ENCODE peak calls at places on chromosomes 16 and 17, in four cellular contexts. One of them, this sample, is unnamed.

GRCh38 chr17:76353004-76353598 is 615 bp downstream of the PRPSAP1 start:
- DNase-seq in GM12891: peak
- DNase-seq in K562: no peak
- DNase-seq in HepG2: no peak
- DNase-seq in this sample: peak

GRCh38 chr16:86773339-86773715 is 195.0 kb downstream of the FOXL1 start:
- DNase-seq in GM12891: no peak
- DNase-seq in K562: no peak
- DNase-seq in HepG2: no peak
- DNase-seq in this sample: no peak

GRCh38 chr17:67019126-67019507 is 25.2 kb upstream of the CACNG1 start:
- DNase-seq in GM12891: no peak
- DNase-seq in K562: no peak
- DNase-seq in HepG2: no peak
- DNase-seq in this sample: no peak

GRCh38 chr16:27445502-27446175 is 43.7 kb downstream of the IL21R start:
- DNase-seq in GM12891: no peak
- DNase-seq in K562: no peak
- DNase-seq in HepG2: no peak
- DNase-seq in this sample: no peak

GRCh38 chr16:27326251-27326650 is 12.5 kb downstream of the IL4R start:
- DNase-seq in GM12891: no peak
- DNase-seq in K562: no peak
- DNase-seq in HepG2: no peak
- DNase-seq in this sample: no peak

GRCh38 chr16:65988019-65988418 is 378.5 kb upstream of the CDH5 start:
- DNase-seq in GM12891: no peak
- DNase-seq in K562: no peak
- DNase-seq in HepG2: no peak
- DNase-seq in this sample: no peak

GRCh38 chr17:6098050-6098449 is 27.9 kb downstream of the WSCD1 start:
- DNase-seq in GM12891: no peak
- DNase-seq in K562: no peak
- DNase-seq in HepG2: no peak
- DNase-seq in this sample: no peak

GRCh38 chr16:69613283-69614154 is 47.8 kb downstream of the NFAT5 start:
- DNase-seq in GM12891: no peak
- DNase-seq in K562: peak
- DNase-seq in HepG2: peak
- DNase-seq in this sample: no peak

GRCh38 chr17:41367426-41368075 is 2.1 kb downstream of the KRT33B start:
- DNase-seq in GM12891: no peak
- DNase-seq in K562: no peak
- DNase-seq in HepG2: no peak
- DNase-seq in this sample: no peak

GRCh38 chr16:86330906-86331305 is 179.4 kb upstream of the FOXF1 start:
- DNase-seq in GM12891: no peak
- DNase-seq in K562: no peak
- DNase-seq in HepG2: no peak
- DNase-seq in this sample: no peak

GRCh38 chr16:85650864-85651811 is 37.6 kb downstream of the GINS2 start:
- DNase-seq in GM12891: no peak
- DNase-seq in K562: no peak
- DNase-seq in HepG2: no peak
- DNase-seq in this sample: no peak

GRCh38 chr16:72787519-72788268 is 260.2 kb downstream of the ZFHX3 start:
- DNase-seq in GM12891: peak
- DNase-seq in K562: no peak
- DNase-seq in HepG2: no peak
- DNase-seq in this sample: peak

GRCh38 chr17:32452281-32452680 is 8.0 kb downstream of the PSMD11 start:
- DNase-seq in GM12891: no peak
- DNase-seq in K562: no peak
- DNase-seq in HepG2: no peak
- DNase-seq in this sample: no peak

GRCh38 chr17:48718162-48718780 is 4.0 kb downstream of the PRAC1 start:
- DNase-seq in GM12891: no peak
- DNase-seq in K562: no peak
- DNase-seq in HepG2: no peak
- DNase-seq in this sample: no peak

GRCh38 chr17:31318298-31319190 is 2.9 kb downstream of the EVI2A start:
- DNase-seq in GM12891: no peak
- DNase-seq in K562: peak
- DNase-seq in HepG2: no peak
- DNase-seq in this sample: no peak

GRCh38 chr16:73058221-73058615 is 10.3 kb upstream of the ZFHX3 start:
- DNase-seq in GM12891: peak
- DNase-seq in K562: peak
- DNase-seq in HepG2: no peak
- DNase-seq in this sample: peak

GRCh38 chr17:79587945-79588344 is 22.9 kb downstream of the RBFOX3 start:
- DNase-seq in GM12891: no peak
- DNase-seq in K562: no peak
- DNase-seq in HepG2: no peak
- DNase-seq in this sample: no peak

GRCh38 chr17:71709271-71709670 is 411.5 kb upstream of the SOX9 start:
- DNase-seq in GM12891: no peak
- DNase-seq in K562: no peak
- DNase-seq in HepG2: no peak
- DNase-seq in this sample: no peak

GRCh38 chr16:16150117-16150877 is 73.0 kb downstream of the ABCC6 start:
- DNase-seq in GM12891: no peak
- DNase-seq in K562: no peak
- DNase-seq in HepG2: no peak
- DNase-seq in this sample: no peak

GRCh38 chr17:57998234-57998746 is 8.8 kb downstream of the SRSF1 start:
- DNase-seq in GM12891: no peak
- DNase-seq in K562: no peak
- DNase-seq in HepG2: no peak
- DNase-seq in this sample: no peak

GRCh38 chr17:57451126-57451690 is 194.9 kb downstream of the MSI2 start:
- DNase-seq in GM12891: no peak
- DNase-seq in K562: no peak
- DNase-seq in HepG2: no peak
- DNase-seq in this sample: no peak

GRCh38 chr17:71360301-71360700 is 760.5 kb upstream of the SOX9 start:
- DNase-seq in GM12891: no peak
- DNase-seq in K562: no peak
- DNase-seq in HepG2: no peak
- DNase-seq in this sample: no peak

GRCh38 chr16:53924311-53924860 is 220.4 kb downstream of the FTO start:
- DNase-seq in GM12891: no peak
- DNase-seq in K562: peak
- DNase-seq in HepG2: no peak
- DNase-seq in this sample: no peak

GRCh38 chr17:66957951-66958579 is 6.4 kb upstream of the CACNG4 start:
- DNase-seq in GM12891: no peak
- DNase-seq in K562: no peak
- DNase-seq in HepG2: peak
- DNase-seq in this sample: no peak

GRCh38 chr16:10949424-10949970 is 5.1 kb downstream of the CLEC16A start:
- DNase-seq in GM12891: no peak
- DNase-seq in K562: no peak
- DNase-seq in HepG2: no peak
- DNase-seq in this sample: no peak

DNA sequence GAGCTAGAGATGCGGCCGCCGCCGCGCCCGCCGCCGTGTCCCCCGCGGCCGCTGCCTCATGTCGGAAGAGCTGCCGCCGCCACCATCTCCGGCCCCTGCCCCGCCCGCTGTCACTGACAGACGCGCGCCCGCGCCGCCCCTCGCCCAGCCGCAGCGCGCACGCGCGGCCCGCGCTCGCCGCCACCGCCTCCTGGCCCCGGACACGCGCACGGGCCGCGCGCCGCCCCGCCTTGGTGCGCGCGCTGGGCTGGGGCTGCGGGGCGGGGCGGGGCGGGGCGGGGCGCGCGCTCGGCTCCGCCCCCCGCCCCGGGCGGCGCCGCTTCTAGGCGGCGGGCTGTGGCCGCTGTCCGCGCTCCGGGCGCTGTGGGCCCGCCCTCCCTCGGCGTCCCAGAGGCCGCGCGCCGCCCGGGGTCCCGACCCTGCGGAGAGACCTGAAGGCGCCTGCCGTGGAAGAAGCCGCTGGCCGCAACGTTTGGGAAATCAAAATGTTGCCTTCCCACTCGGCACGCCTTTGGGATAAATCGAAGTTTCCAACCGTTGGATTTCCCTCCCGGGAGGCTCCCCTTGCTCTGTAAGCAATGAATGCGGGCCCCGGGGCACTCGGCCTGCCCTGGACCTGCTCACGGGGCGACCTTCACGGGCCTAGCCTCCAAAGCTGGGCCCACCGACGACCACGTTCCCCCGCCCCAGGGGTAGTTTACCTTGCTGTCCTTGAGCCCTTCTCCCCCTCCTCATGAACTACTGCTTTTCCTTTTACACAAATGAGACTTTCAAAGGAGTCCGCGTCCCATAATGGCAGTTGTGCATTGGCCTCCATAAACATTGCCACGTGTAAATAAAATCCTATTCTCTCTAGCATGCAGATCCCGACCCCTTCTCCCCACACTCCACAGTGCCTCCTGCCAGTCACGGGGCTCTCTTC is at the start of gene ADCY9:
- DNase-seq in GM12891: peak
- DNase-seq in K562: peak
- DNase-seq in HepG2: peak
- DNase-seq in this sample: peak
- TF ChIP-seq POLR2A in GM12891: no peak
- TF ChIP-seq POLR2A in K562: no peak
- TF ChIP-seq POLR2A in HepG2: peak
- TF ChIP-seq POLR2A in this sample: no peak

DNA sequence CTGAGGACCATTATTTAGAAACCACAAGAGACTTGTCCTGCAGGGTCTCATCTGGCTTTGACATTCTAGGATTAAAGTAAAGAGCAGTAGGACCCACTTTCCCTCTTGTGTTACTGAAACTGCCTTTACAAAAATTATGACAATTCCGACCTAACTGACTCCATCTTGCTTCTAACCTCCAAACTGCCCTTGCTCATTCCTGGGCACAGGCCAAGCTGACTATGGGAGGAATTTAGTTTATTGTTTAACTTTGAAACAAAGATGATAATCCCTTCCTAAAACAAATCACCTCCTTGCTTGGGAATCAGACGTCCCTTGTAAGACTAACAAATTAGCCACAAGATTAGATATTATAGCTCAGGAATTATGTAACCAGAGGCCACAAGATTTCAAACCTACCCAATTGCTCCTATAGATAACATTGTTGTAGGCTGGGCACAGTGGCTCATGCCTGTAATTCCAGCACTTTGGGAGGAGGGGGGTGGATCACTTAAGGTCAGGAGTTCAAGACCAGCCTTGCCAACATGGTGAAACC is 87.0 kb upstream of the FBXO47 start:
- DNase-seq in GM12891: no peak
- DNase-seq in K562: no peak
- DNase-seq in HepG2: no peak
- DNase-seq in this sample: no peak
- TF ChIP-seq TAF1 in GM12891: no peak
- TF ChIP-seq TAF1 in K562: no peak
- TF ChIP-seq TAF1 in HepG2: no peak
- TF ChIP-seq TAF1 in this sample: no peak

GRCh38 chr17:2238432-2239169 is 65.0 kb downstream of the SMG6 start:
- DNase-seq in GM12891: no peak
- DNase-seq in K562: no peak
- DNase-seq in HepG2: no peak
- DNase-seq in this sample: peak
- TF ChIP-seq POLR2AphosphoS5 in GM12891: no peak
- TF ChIP-seq POLR2AphosphoS5 in K562: no peak
- TF ChIP-seq POLR2AphosphoS5 in HepG2: no peak
- TF ChIP-seq POLR2AphosphoS5 in this sample: no peak

DNA sequence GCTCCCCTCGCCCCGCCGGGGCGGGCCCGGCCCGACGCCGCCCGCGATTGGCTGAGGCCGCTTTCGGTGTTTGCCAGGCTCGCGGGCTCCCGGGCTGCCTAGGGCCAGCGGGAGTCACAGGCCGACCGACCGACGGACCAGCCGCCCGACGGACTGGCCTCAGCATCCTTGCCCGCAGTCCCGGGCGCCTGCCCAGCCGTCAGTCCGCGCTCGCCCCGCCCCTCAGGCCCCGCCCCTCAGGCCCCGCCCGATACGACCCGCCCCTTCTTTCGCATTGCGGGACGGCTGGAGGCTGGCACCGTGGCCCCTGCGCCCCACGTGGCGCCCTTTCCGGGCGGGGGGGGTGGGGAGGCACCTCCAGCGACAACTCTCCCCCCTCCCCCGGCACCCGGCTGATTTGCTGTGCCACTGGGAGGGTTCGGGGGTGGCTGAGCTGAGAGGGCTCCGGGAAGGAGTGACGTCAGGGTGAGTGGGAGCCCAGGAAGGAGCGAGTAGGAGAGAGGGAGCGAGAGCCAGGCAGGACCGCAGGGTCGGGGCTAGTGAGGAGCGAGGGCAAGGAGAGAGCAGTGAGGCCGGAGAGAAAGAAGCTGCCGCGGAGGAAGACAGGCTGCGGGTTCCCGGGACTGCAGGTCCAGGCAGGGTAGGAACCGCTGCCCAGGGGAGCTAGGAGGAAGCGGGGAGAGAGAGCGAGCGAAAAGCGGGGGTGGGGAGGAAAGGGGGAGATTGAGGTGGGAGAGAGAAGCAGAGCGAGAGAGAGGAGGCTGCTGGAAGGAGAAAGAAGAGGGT is at the start of gene ASPHD1:
- DNase-seq in GM12891: peak
- DNase-seq in K562: peak
- DNase-seq in HepG2: peak
- DNase-seq in this sample: peak
- TF ChIP-seq POLR2A in GM12891: no peak
- TF ChIP-seq POLR2A in K562: no peak
- TF ChIP-seq POLR2A in HepG2: peak
- TF ChIP-seq POLR2A in this sample: no peak

DNA sequence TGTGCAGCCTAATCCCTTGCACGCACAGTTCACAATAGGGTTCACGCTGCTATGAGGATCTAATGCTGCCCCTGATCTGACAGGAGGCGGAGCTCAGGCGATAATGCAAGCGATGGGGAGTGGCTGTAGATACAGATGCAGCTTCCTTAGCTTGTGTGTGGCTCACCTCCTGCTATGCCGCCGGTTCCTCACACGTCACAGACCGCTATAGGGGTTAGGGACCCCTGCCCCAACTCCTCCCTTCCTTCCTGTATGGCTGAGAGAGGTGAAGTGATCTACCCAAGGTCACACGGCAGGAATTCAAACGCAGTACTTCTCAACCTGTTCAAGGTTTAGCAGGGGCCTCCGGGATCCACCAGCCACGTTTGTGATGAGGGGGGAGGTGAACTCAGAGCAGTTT is 13.4 kb upstream of the PLLP start:
- DNase-seq in GM12891: no peak
- DNase-seq in K562: peak
- DNase-seq in HepG2: no peak
- DNase-seq in this sample: no peak
- TF ChIP-seq TAF1 in GM12891: no peak
- TF ChIP-seq TAF1 in K562: no peak
- TF ChIP-seq TAF1 in HepG2: no peak
- TF ChIP-seq TAF1 in this sample: no peak

GRCh38 chr17:35731239-35731931 is at the start of gene RASL10B:
- DNase-seq in GM12891: peak
- DNase-seq in K562: peak
- DNase-seq in HepG2: peak
- DNase-seq in this sample: no peak
- TF ChIP-seq POLR2AphosphoS5 in GM12891: no peak
- TF ChIP-seq POLR2AphosphoS5 in K562: no peak
- TF ChIP-seq POLR2AphosphoS5 in HepG2: no peak
- TF ChIP-seq POLR2AphosphoS5 in this sample: no peak

GRCh38 chr16:30957456-30958163 is at the start of gene SETD1A:
- DNase-seq in GM12891: peak
- DNase-seq in K562: peak
- DNase-seq in HepG2: peak
- DNase-seq in this sample: peak
- TF ChIP-seq POLR2A in GM12891: no peak
- TF ChIP-seq POLR2A in K562: peak
- TF ChIP-seq POLR2A in HepG2: no peak
- TF ChIP-seq POLR2A in this sample: peak